ENCODE peak calls at places on chromosomes 5 and 9, in nine cellular contexts. Z, K, V, E, D, N, X, W and F are unnamed samples.

GRCh38 chr5:20985754-20986153 is 997.8 kb upstream of the CDH18 start:
- DNase-seq in Z (no peak), K (no peak), N (no peak), V (no peak), X (no peak), E (no peak), W (no peak), D (no peak), F (no peak)

GRCh38 chr9:108636023-108636422 is 219.8 kb downstream of the ACTL7B start:
- DNase-seq in Z (no peak), E (no peak), D (no peak), V (peak; percentile 47), K (no peak), W (no peak), N (no peak), X (no peak), F (no peak)

GRCh38 chr5:74296685-74297084 is 343.8 kb downstream of the ENC1 start:
- DNase-seq in E (no peak), N (no peak), W (peak; percentile 84), K (no peak), X (no peak), Z (no peak), D (no peak), V (no peak), F (peak; percentile 66)

GRCh38 chr5:170632266-170632984 is 128.6 kb downstream of the KCNIP1 start:
- DNase-seq in N (no peak), W (no peak), K (no peak), X (no peak), E (no peak), V (no peak), D (peak; percentile 25), Z (no peak), F (no peak)

GRCh38 chr5:41371741-41372140 is 138.7 kb downstream of the PLCXD3 start:
- DNase-seq in W (no peak), K (no peak), X (no peak), E (no peak), D (no peak), N (no peak), V (peak; percentile 59), Z (no peak), F (no peak)

GRCh38 chr9:85290019-85290418 is 451.7 kb downstream of the AGTPBP1 start:
- DNase-seq in V (no peak), K (no peak), E (peak; percentile 38), Z (no peak), D (no peak), W (no peak), N (no peak), X (no peak), F (no peak)

GRCh38 chr5:172115541-172115982 is 72.5 kb downstream of the STK10 start:
- DNase-seq in Z (peak; percentile 69), K (no peak), N (peak; percentile 22), W (no peak), D (no peak), V (peak; percentile 56), E (peak; percentile 35), X (peak; percentile 65), F (no peak)

GRCh38 chr5:16819522-16820167 is 116.4 kb downstream of the MYO10 start:
- DNase-seq in V (no peak), K (no peak), D (no peak), Z (no peak), N (no peak), E (no peak), X (no peak), W (no peak), F (peak; percentile 38)

GRCh38 chr5:150133581-150134197 is 22.0 kb downstream of the PDGFRB start:
- DNase-seq in N (no peak), D (no peak), W (no peak), E (no peak), X (no peak), V (no peak), Z (no peak), K (no peak), F (no peak)

GRCh38 chr5:8458038-8458383 is 589.1 kb downstream of the MTRR start:
- DNase-seq in V (peak; percentile 3), K (no peak), N (peak; percentile 3), W (no peak), X (no peak), Z (peak; percentile 54), D (no peak), E (peak; percentile 11), F (peak; percentile 43)

GRCh38 chr5:8892931-8893330 is 652.9 kb downstream of the SEMA5A start:
- DNase-seq in N (no peak), E (no peak), X (no peak), D (no peak), V (no peak), W (no peak), Z (no peak), K (no peak), F (no peak)

GRCh38 chr5:76303917-76304316 is 99.2 kb upstream of the IQGAP2 start:
- DNase-seq in E (peak; percentile 27), W (no peak), X (peak; percentile 75), D (no peak), V (no peak), Z (peak; percentile 62), K (no peak), N (peak; percentile 18), F (no peak)

GRCh38 chr9:7075154-7075553 is 317.4 kb downstream of the KDM4C start:
- DNase-seq in W (no peak), K (no peak), V (no peak), N (no peak), E (no peak), X (no peak), D (no peak), Z (no peak), F (no peak)

GRCh38 chr5:80941496-80941895 is 18.7 kb upstream of the RASGRF2 start:
- DNase-seq in W (no peak), Z (no peak), X (no peak), K (peak; percentile 14), D (no peak), E (no peak), V (peak; percentile 41), N (no peak), F (no peak)

GRCh38 chr9:74952281-74953151 is at the start of gene C9orf40:
- DNase-seq in V (peak; percentile 84), X (peak; percentile 90), N (peak; percentile 92), D (peak; percentile 89), K (peak; percentile 89), E (peak; percentile 91), W (peak; percentile 60), Z (peak; percentile 86), F (peak; percentile 89)

GRCh38 chr9:122835313-122835731 is 6.9 kb upstream of the PDCL start:
- DNase-seq in X (no peak), W (no peak), N (peak; percentile 13), K (no peak), V (no peak), E (peak; percentile 30), D (no peak), Z (no peak), F (no peak)

GRCh38 chr9:36738318-36738975 is 165.8 kb downstream of the MELK start:
- DNase-seq in K (no peak), D (no peak), V (peak; percentile 6), X (no peak), W (no peak), Z (no peak), N (no peak), E (no peak), F (peak; percentile 45)

GRCh38 chr5:125274938-125275759 is 528.7 kb upstream of the ZNF608 start:
- DNase-seq in Z (no peak), W (peak; percentile 19), K (no peak), X (no peak), V (no peak), N (no peak), D (no peak), E (no peak), F (no peak)

GRCh38 chr9:37915911-37916470 is 12.1 kb upstream of the SLC25A51 start:
- DNase-seq in D (no peak), X (no peak), N (no peak), Z (no peak), K (no peak), E (no peak), V (no peak), W (no peak), F (no peak)